ENCODE peak calls at places on chromosome 6, in eight cellular contexts. R is fibroblast of pulmonary artery, D is mucosa of descending colon, L is transverse colon, P is thoracic aorta, A is suprapubic skin, M is neural crest cell, S is WTC11. K is an unnamed sample.

GRCh38 chr6:136547336-136547735 is 2.9 kb downstream of the MAP7 start:
- DNase-seq in A (no peak), R (peak), M (no peak), S (no peak), P (no peak), D (no peak), L (no peak), K (no peak)

GRCh38 chr6:114008331-114008730 is 37.4 kb upstream of the HDAC2 start:
- DNase-seq in S (no peak), A (no peak), L (no peak), R (no peak), D (no peak), M (no peak), P (no peak), K (no peak)

GRCh38 chr6:113449051-113449450 is 408.1 kb upstream of the MARCKS start:
- DNase-seq in A (no peak), P (no peak), D (no peak), S (no peak), R (no peak), L (no peak), M (no peak), K (no peak)

GRCh38 chr6:118660218-118660569 is 8.8 kb upstream of the CEP85L start:
- DNase-seq in R (peak), P (no peak), S (no peak), L (no peak), A (no peak), D (no peak), M (no peak), K (no peak)

GRCh38 chr6:130026859-130027258 is 8.5 kb downstream of the L3MBTL3 start:
- DNase-seq in R (no peak), M (no peak), D (no peak), P (no peak), L (no peak), A (no peak), S (no peak), K (no peak)

GRCh38 chr6:90859612-90860011 is 272.7 kb upstream of the MAP3K7 start:
- DNase-seq in A (no peak), L (no peak), D (no peak), R (no peak), P (no peak), M (no peak), S (peak), K (no peak)

GRCh38 chr6:75479712-75480111 is 13.9 kb downstream of the FILIP1 start:
- DNase-seq in P (no peak), L (no peak), D (no peak), A (no peak), R (no peak), S (no peak), M (no peak), K (no peak)

GRCh38 chr6:113620372-113620771 is 236.8 kb upstream of the MARCKS start:
- DNase-seq in M (no peak), P (no peak), S (no peak), L (no peak), D (no peak), A (no peak), R (no peak), K (no peak)

GRCh38 chr6:158962371-158962770 is 37.6 kb downstream of the RSPH3 start:
- DNase-seq in P (no peak), D (no peak), R (no peak), M (no peak), L (no peak), S (no peak), A (no peak), K (no peak)

GRCh38 chr6:35043381-35043780 is 97.8 kb downstream of the TCP11 start:
- DNase-seq in A (peak), P (no peak), L (no peak), R (no peak), M (no peak), S (no peak), D (no peak), K (no peak)

GRCh38 chr6:36980876-36981619 is 4.9 kb downstream of the MTCH1 start:
- DNase-seq in P (no peak), R (no peak), S (no peak), D (no peak), A (no peak), M (no peak), L (no peak), K (no peak)

GRCh38 chr6:12504325-12504966 is 212.1 kb upstream of the PHACTR1 start:
- DNase-seq in M (no peak), S (peak), L (peak), R (peak), A (no peak), P (no peak), D (no peak), K (no peak)

DNA sequence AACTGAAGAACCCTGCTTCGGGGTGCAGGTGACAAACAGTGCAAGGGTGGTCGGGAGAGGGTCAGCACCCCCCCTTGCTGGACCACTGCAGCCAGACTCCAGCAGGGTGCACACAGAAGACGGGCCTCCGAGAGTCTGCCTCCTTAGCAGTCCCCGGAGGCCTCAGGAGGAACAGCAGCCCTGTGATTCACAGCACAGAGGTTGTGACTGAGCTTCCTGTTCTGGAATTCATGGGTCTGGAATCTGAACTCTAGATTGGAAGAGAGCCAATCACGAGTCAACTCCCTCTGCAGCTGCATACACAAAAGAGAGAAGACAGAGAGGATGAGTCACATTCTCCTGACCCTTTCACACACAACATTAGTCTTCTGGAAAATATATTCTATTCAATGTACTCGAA is 249.0 kb upstream of the OPRM1 start:
- DNase-seq in P (no peak), S (peak), A (no peak), L (no peak), M (no peak), D (peak), R (peak), K (no peak)
- TF ChIP-seq CTCF in P (peak), S (no peak), A (no peak), L (peak), M (no peak), D (no peak), R (peak), K (no peak)

DNA sequence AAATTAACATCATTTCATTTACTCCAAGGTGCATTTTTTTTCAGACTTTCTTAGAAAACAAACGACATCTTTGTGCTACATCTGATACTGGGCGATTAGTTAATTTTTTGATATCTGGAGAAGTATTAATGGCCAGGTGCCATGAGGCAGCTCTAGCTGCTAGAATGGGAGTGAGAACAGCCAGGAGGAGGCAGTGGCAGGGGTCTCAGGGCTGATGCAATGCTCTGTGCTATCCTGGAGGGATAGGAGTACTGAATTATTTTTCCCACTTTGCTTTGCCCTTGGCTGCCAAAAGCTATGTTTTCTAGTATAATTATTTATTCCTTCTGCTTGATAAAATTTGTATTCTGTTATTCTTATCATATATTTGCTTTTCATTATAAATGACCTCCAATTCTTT is 133.6 kb upstream of the NOX3 start:
- DNase-seq in P (no peak), D (no peak), M (no peak), S (no peak), L (no peak), R (no peak), A (no peak), K (no peak)
- TF ChIP-seq CTCF in P (no peak), D (no peak), M (no peak), S (no peak), L (no peak), R (no peak), A (no peak), K (no peak)

DNA sequence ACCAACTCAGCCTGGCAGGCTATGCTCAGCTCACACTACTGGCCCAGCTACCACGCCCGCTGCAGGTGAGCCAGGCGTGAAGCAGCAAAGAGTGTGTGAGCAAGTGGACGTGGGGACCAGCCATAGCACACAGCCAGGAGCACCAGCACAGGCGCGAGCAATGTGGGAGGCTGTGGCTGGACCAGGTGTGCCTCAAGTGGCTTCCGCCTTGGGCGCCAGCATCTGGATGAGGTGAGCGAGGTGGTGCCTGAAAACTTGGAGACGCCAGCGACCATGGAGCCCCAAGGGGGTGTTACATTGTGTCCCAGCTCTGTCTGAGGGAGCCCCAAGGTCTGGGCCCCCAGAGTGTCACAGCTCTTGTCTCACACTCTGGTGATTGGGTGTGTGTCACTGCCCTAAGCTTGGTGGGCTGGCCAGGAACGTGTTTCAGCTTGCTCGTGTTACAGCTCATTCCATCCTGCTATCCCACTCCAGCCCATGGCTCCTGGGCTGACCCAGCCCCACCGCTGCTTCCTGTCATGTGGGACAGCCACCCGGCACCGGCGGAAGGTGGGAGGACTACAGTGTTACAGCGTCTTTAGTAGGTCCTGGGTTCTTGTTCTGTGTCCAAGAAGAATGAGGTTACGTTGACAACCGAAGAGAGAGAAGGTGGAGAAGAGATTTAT is 508.0 kb upstream of the MMS22L start:
- DNase-seq in D (no peak), L (no peak), M (no peak), R (no peak), P (no peak), A (no peak), S (no peak), K (no peak)
- TF ChIP-seq CTCF in D (no peak), L (no peak), M (no peak), R (no peak), P (no peak), A (no peak), S (no peak), K (no peak)

GRCh38 chr6:14381225-14381887 is 263.8 kb downstream of the CD83 start:
- DNase-seq in L (no peak), S (no peak), A (no peak), R (no peak), D (no peak), P (no peak), M (no peak), K (no peak)

GRCh38 chr6:14382381-14383236 is 265.0 kb downstream of the CD83 start:
- DNase-seq in P (no peak), A (no peak), S (no peak), R (no peak), D (no peak), M (no peak), L (no peak), K (no peak)

GRCh38 chr6:14380421-14380820 is 262.8 kb downstream of the CD83 start:
- DNase-seq in L (no peak), M (no peak), P (no peak), D (no peak), S (peak), R (no peak), A (no peak), K (no peak)

GRCh38 chr6:14375940-14376339 is 258.4 kb downstream of the CD83 start:
- DNase-seq in L (no peak), M (no peak), P (no peak), A (no peak), S (no peak), R (no peak), D (no peak), K (no peak)

GRCh38 chr6:14379568-14379967 is 262.0 kb downstream of the CD83 start:
- DNase-seq in S (no peak), L (no peak), D (no peak), P (no peak), R (no peak), A (no peak), M (no peak), K (no peak)
- TF ChIP-seq CTCF in S (no peak), L (no peak), D (no peak), P (no peak), R (no peak), A (no peak), M (no peak), K (no peak)

DNA sequence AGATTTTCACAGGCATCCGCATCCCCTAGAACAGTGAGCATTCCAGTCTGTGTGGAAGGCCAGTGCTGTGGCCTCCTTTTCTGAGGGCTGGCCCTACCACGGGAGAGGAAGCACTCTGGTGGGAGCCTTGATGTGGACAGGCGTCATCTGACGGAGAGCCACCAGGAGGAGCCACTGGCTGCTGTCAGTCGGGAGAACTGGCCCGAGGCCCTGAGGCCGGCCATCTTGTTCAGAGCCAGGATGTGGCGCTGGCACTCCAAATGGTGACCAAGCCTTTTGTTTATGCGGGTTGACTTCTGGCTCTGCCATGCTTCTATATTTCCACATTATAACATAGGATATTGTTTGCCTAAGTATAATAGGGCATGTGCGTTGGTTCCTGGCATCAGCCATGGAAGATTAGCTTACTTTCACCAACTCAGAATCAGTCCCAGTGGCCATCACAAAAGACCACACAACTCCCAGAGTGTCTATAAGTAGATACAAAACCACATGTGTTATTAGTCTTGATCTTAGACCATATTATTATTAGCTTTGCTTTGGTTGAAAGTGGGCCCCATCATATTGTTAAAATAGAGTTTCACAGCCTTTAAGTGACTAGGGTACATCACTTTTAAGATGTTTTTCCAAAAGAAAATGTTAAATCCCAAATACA is 273.9 kb upstream of the TAB2 start:
- DNase-seq in R (no peak), D (no peak), S (peak), L (no peak), P (no peak), A (no peak), M (peak), K (no peak)
- TF ChIP-seq CTCF in R (peak), D (no peak), S (peak), L (no peak), P (no peak), A (peak), M (peak), K (no peak)

GRCh38 chr6:132286298-132287019 is 114.8 kb downstream of the MOXD1 start:
- DNase-seq in P (no peak), A (no peak), R (no peak), M (no peak), S (no peak), D (no peak), L (peak), K (no peak)
- TF ChIP-seq CTCF in P (no peak), A (no peak), R (no peak), M (no peak), S (no peak), D (no peak), L (no peak), K (no peak)

DNA sequence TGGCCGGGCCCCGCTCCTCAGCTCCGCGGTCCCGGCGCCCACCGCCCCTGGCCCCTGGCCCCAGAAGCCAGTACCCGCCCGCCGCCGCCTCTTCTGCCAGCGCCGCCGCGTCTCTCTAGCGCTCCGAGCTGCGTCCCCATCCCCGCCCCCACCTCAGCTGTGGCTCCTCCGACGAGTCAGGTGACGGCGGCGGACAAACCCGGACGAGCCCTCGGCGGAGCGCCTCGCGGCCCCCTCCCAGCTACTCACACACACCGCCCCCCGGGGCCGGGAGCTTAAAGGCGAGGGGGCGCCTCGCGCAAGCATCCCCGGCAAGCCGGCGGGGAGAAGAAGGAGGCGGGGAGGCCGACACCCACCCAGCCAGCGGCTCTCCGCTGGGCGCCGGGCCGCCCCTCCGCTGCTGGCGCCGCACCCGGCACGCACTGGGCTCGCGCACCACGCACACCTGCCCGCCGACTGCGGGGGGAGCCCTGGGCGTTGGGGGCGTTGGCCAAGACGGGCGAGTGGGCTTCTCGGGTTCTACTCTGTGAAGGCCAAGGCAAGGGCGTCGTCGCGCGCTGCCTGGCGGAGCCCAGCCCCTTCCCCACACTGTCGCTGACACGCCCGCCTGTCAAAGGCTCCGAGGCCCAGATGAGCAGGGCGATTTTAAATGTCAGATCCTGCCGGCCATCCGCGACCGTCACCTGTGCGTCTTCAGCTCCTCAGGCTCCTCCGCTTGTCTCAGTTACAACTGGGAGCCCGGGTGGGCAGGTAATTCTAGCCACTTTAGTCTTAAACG is at the start of gene SNAP91:
- DNase-seq in L (no peak), M (peak), D (no peak), S (peak), A (no peak), R (peak), P (no peak), K (no peak)
- TF ChIP-seq CTCF in L (no peak), M (no peak), D (no peak), S (no peak), A (no peak), R (no peak), P (no peak), K (no peak)